ENCODE peak calls at places on chromosomes 1 and 21, in four cellular contexts. L, O, I and Z are unnamed samples.

GRCh38 chr1:165542015-165542631 is 1.7 kb upstream of the LRRC52 start:
- DNase-seq in L (no peak), O (no peak), I (no peak), Z (no peak)

GRCh38 chr1:50251592-50252165 is 143.0 kb downstream of the ELAVL4 start:
- DNase-seq in L (no peak), O (no peak), I (no peak), Z (no peak)

GRCh38 chr1:70043806-70044205 is 161.6 kb downstream of the LRRC40 start:
- DNase-seq in L (no peak), O (no peak), I (no peak), Z (no peak)

GRCh38 chr1:226656601-226657277 is 82.3 kb downstream of the ITPKB start:
- DNase-seq in L (no peak), O (no peak), I (peak; percentile 64), Z (no peak)

GRCh38 chr21:45371092-45371491 is 33.9 kb upstream of the COL18A1 start:
- DNase-seq in L (no peak), O (peak; percentile 24), I (no peak), Z (no peak)

GRCh38 chr1:212935387-212935981 is 14.9 kb upstream of the VASH2 start:
- DNase-seq in L (no peak), O (no peak), I (no peak), Z (no peak)

GRCh38 chr1:15885701-15886612 is 38.5 kb downstream of the SPEN start:
- DNase-seq in L (peak; percentile 17), O (peak; percentile 99), I (peak; percentile 99), Z (no peak)

GRCh38 chr1:199898654-199899053 is 128.9 kb upstream of the NR5A2 start:
- DNase-seq in L (no peak), O (no peak), I (no peak), Z (no peak)

GRCh38 chr1:47333922-47334764 is 553 bp downstream of the CMPK1 start:
- DNase-seq in L (peak; percentile 63), O (peak; percentile 92), I (peak; percentile 89), Z (peak; percentile 61)

GRCh38 chr1:173295995-173296394 is 88.9 kb upstream of the TNFSF4 start:
- DNase-seq in L (no peak), O (no peak), I (no peak), Z (no peak)

GRCh38 chr1:222817529-222817928 is 2.7 kb downstream of the DISP1 start:
- DNase-seq in L (no peak), O (no peak), I (no peak), Z (no peak)

GRCh38 chr21:33198346-33199135 is 31.2 kb upstream of the IFNAR2 start:
- DNase-seq in L (no peak), O (peak; percentile 82), I (no peak), Z (no peak)

GRCh38 chr1:40532844-40533424 is 1.5 kb downstream of the ZNF684 start:
- DNase-seq in L (no peak), O (no peak), I (peak; percentile 63), Z (no peak)

GRCh38 chr1:16175610-16176553 is 20.0 kb upstream of the EPHA2 start:
- DNase-seq in L (no peak), O (peak; percentile 96), I (peak; percentile 89), Z (no peak)

GRCh38 chr1:65386452-65386851 is 34.0 kb upstream of the LEPR start:
- DNase-seq in L (no peak), O (no peak), I (no peak), Z (no peak)

GRCh38 chr21:38952890-38953289 is 147.2 kb downstream of the ETS2 start:
- DNase-seq in L (no peak), O (no peak), I (no peak), Z (no peak)

GRCh38 chr1:54255026-54255425 is 55.1 kb downstream of the MRPL37 start:
- DNase-seq in L (no peak), O (no peak), I (no peak), Z (no peak)

GRCh38 chr21:46063227-46063626 is 34.7 kb upstream of the COL6A2 start:
- DNase-seq in L (no peak), O (no peak), I (no peak), Z (no peak)

GRCh38 chr1:68322837-68323687 is 90.7 kb upstream of the WLS start:
- DNase-seq in L (no peak), O (no peak), I (no peak), Z (no peak)

GRCh38 chr1:161784963-161785362 is 18.8 kb downstream of the ATF6 start:
- DNase-seq in L (no peak), O (peak; percentile 62), I (no peak), Z (no peak)

GRCh38 chr1:94660994-94661393 is 119.4 kb upstream of the F3 start:
- DNase-seq in L (no peak), O (no peak), I (no peak), Z (no peak)

GRCh38 chr1:10631121-10631810 is 156.5 kb downstream of the PEX14 start:
- DNase-seq in L (no peak), O (peak; percentile 49), I (no peak), Z (peak; percentile 11)

GRCh38 chr1:181013144-181013543 is 9.5 kb downstream of the STX6 start:
- DNase-seq in L (no peak), O (no peak), I (no peak), Z (no peak)

GRCh38 chr1:26580116-26580515 is 50.6 kb downstream of the RPS6KA1 start:
- DNase-seq in L (no peak), O (no peak), I (no peak), Z (no peak)

GRCh38 chr21:41847066-41847804 is 31.9 kb downstream of the PRDM15 start:
- DNase-seq in L (no peak), O (no peak), I (no peak), Z (no peak)

GRCh38 chr1:154325583-154326545 is 539 bp downstream of the ATP8B2 start:
- DNase-seq in L (no peak), O (peak; percentile 88), I (peak; percentile 69), Z (peak; percentile 42)

GRCh38 chr1:172431721-172432192 is 11.3 kb downstream of the C1orf105 start:
- DNase-seq in L (peak; percentile 14), O (no peak), I (peak; percentile 81), Z (no peak)

GRCh38 chr1:235867903-235868469 is 1.3 kb upstream of the LYST start:
- DNase-seq in L (peak; percentile 26), O (no peak), I (no peak), Z (no peak)

GRCh38 chr1:213423585-213423984 is 372.5 kb downstream of the RPS6KC1 start:
- DNase-seq in L (no peak), O (no peak), I (no peak), Z (no peak)

GRCh38 chr1:38730511-38731397 is 128.8 kb downstream of the RRAGC start:
- DNase-seq in L (no peak), O (no peak), I (no peak), Z (no peak)

GRCh38 chr1:92240034-92240433 is 22.3 kb downstream of the C1orf146 start:
- DNase-seq in L (no peak), O (no peak), I (no peak), Z (no peak)

GRCh38 chr1:56864430-56864829 is 9.8 kb downstream of the C8A start:
- DNase-seq in L (no peak), O (no peak), I (no peak), Z (no peak)

GRCh38 chr21:22892041-22892440 is 1893.8 kb downstream of the NCAM2 start:
- DNase-seq in L (no peak), O (no peak), I (no peak), Z (no peak)

GRCh38 chr1:7208647-7209180 is 423.5 kb downstream of the CAMTA1 start:
- DNase-seq in L (no peak), O (no peak), I (no peak), Z (no peak)

GRCh38 chr1:46285730-46286477 is 17.5 kb downstream of the LRRC41 start:
- DNase-seq in L (no peak), O (no peak), I (no peak), Z (no peak)

GRCh38 chr1:204600968-204601367 is 84.6 kb downstream of the LRRN2 start:
- DNase-seq in L (no peak), O (no peak), I (no peak), Z (no peak)